ENCODE peak calls at places on chromosomes 13 and 19, in four cellular contexts. One of them, this sample, is unnamed.

GRCh38 chr13:59281453-59281852 is 882.3 kb downstream of the DIAPH3 start:
- DNase-seq in ecto neural progenitor cell: no peak
- DNase-seq in nephron progenitor cell: no peak
- DNase-seq in breast epithelium: no peak
- DNase-seq in this sample: no peak

GRCh38 chr19:45469835-45470146 is 2.0 kb downstream of the FOSB start:
- DNase-seq in ecto neural progenitor cell: peak
- DNase-seq in nephron progenitor cell: no peak
- DNase-seq in breast epithelium: no peak
- DNase-seq in this sample: peak

GRCh38 chr19:51354742-51355148 is 11.4 kb downstream of the ETFB start:
- DNase-seq in ecto neural progenitor cell: peak
- DNase-seq in nephron progenitor cell: peak
- DNase-seq in breast epithelium: no peak
- DNase-seq in this sample: peak

GRCh38 chr19:7292950-7293794 is 1.0 kb downstream of the INSR start:
- DNase-seq in ecto neural progenitor cell: peak
- DNase-seq in nephron progenitor cell: peak
- DNase-seq in breast epithelium: peak
- DNase-seq in this sample: no peak

GRCh38 chr19:40778865-40779284 is 828 bp downstream of the RAB4B start:
- DNase-seq in ecto neural progenitor cell: no peak
- DNase-seq in nephron progenitor cell: no peak
- DNase-seq in breast epithelium: no peak
- DNase-seq in this sample: no peak

GRCh38 chr19:41354343-41354974 is 737 bp upstream of the TGFB1 start:
- DNase-seq in ecto neural progenitor cell: no peak
- DNase-seq in nephron progenitor cell: no peak
- DNase-seq in breast epithelium: no peak
- DNase-seq in this sample: no peak

GRCh38 chr13:42671502-42671901 is 97.5 kb downstream of the TNFSF11 start:
- DNase-seq in ecto neural progenitor cell: no peak
- DNase-seq in nephron progenitor cell: no peak
- DNase-seq in breast epithelium: no peak
- DNase-seq in this sample: no peak

GRCh38 chr13:67619346-67619745 is 389.2 kb upstream of the PCDH9 start:
- DNase-seq in ecto neural progenitor cell: no peak
- DNase-seq in nephron progenitor cell: no peak
- DNase-seq in breast epithelium: no peak
- DNase-seq in this sample: no peak

GRCh38 chr13:109785141-109785891 is 1.1 kb downstream of the IRS2 start:
- DNase-seq in ecto neural progenitor cell: peak
- DNase-seq in nephron progenitor cell: peak
- DNase-seq in breast epithelium: peak
- DNase-seq in this sample: peak

GRCh38 chr19:30645946-30646577 is 273.9 kb downstream of the ZNF536 start:
- DNase-seq in ecto neural progenitor cell: no peak
- DNase-seq in nephron progenitor cell: no peak
- DNase-seq in breast epithelium: no peak
- DNase-seq in this sample: no peak

GRCh38 chr13:76692326-76692725 is 193.9 kb downstream of the KCTD12 start:
- DNase-seq in ecto neural progenitor cell: no peak
- DNase-seq in nephron progenitor cell: no peak
- DNase-seq in breast epithelium: no peak
- DNase-seq in this sample: no peak

GRCh38 chr19:9500796-9501195 is 2.4 kb upstream of the ZNF560 start:
- DNase-seq in ecto neural progenitor cell: no peak
- DNase-seq in nephron progenitor cell: no peak
- DNase-seq in breast epithelium: no peak
- DNase-seq in this sample: no peak

GRCh38 chr13:112444001-112444311 is 67.8 kb downstream of the SPACA7 start:
- DNase-seq in ecto neural progenitor cell: peak
- DNase-seq in nephron progenitor cell: peak
- DNase-seq in breast epithelium: peak
- DNase-seq in this sample: peak

GRCh38 chr19:45150180-45150579 is 10.6 kb downstream of the NKPD1 start:
- DNase-seq in ecto neural progenitor cell: no peak
- DNase-seq in nephron progenitor cell: no peak
- DNase-seq in breast epithelium: no peak
- DNase-seq in this sample: no peak

GRCh38 chr19:35164418-35164817 is 9.9 kb downstream of the FXYD5 start:
- DNase-seq in ecto neural progenitor cell: no peak
- DNase-seq in nephron progenitor cell: no peak
- DNase-seq in breast epithelium: no peak
- DNase-seq in this sample: no peak

GRCh38 chr19:47518139-47518538 is 3.3 kb upstream of the NAPA start:
- DNase-seq in ecto neural progenitor cell: no peak
- DNase-seq in nephron progenitor cell: no peak
- DNase-seq in breast epithelium: no peak
- DNase-seq in this sample: no peak

GRCh38 chr19:18044825-18045304 is 36.9 kb downstream of the ARRDC2 start:
- DNase-seq in ecto neural progenitor cell: no peak
- DNase-seq in nephron progenitor cell: peak
- DNase-seq in breast epithelium: peak
- DNase-seq in this sample: peak

GRCh38 chr13:29569253-29570057 is 26.0 kb downstream of the SLC7A1 start:
- DNase-seq in ecto neural progenitor cell: no peak
- DNase-seq in nephron progenitor cell: no peak
- DNase-seq in breast epithelium: no peak
- DNase-seq in this sample: no peak

GRCh38 chr19:17234911-17235617 is 9.0 kb downstream of the OCEL1 start:
- DNase-seq in ecto neural progenitor cell: no peak
- DNase-seq in nephron progenitor cell: peak
- DNase-seq in breast epithelium: peak
- DNase-seq in this sample: peak

GRCh38 chr13:25232937-25233515 is 54.3 kb downstream of the MTMR6 start:
- DNase-seq in ecto neural progenitor cell: no peak
- DNase-seq in nephron progenitor cell: no peak
- DNase-seq in breast epithelium: no peak
- DNase-seq in this sample: peak

GRCh38 chr13:50127017-50127725 is 111.9 kb downstream of the KCNRG start:
- DNase-seq in ecto neural progenitor cell: peak
- DNase-seq in nephron progenitor cell: peak
- DNase-seq in breast epithelium: no peak
- DNase-seq in this sample: no peak